ENCODE peak calls at places on chromosomes 3 and 15, in seven cellular contexts. U is GM12864, B is mucosa of descending colon, D is osteocyte, I is astrocyte of the spinal cord, H is H9, Z is GM13977. N is an unnamed sample.

GRCh38 chr15:67329984-67330733 is 75.6 kb downstream of the IQCH start:
- DNase-seq in H (no peak), D (no peak), Z (no peak), B (no peak), I (no peak), U (no peak), N (no peak)

GRCh38 chr15:73826711-73827243 is 46.6 kb upstream of the TBC1D21 start:
- DNase-seq in Z (no peak), I (no peak), B (no peak), H (no peak), D (no peak), U (no peak), N (no peak)

GRCh38 chr3:62323241-62323640 is 50.1 kb downstream of the FEZF2 start:
- DNase-seq in U (no peak), Z (no peak), H (no peak), I (no peak), B (no peak), D (no peak), N (no peak)

GRCh38 chr3:100737334-100737733 is 28.0 kb downstream of the TFG start:
- DNase-seq in Z (no peak), I (peak), D (no peak), U (no peak), H (no peak), B (no peak), N (no peak)

GRCh38 chr3:194140520-194141414 is 4.8 kb downstream of the HES1 start:
- DNase-seq in H (peak), I (peak), B (peak), D (peak), U (no peak), Z (peak), N (peak)

GRCh38 chr15:95325763-95326688 is 1004.5 kb upstream of the NR2F2 start:
- DNase-seq in U (no peak), Z (no peak), I (peak), D (no peak), H (no peak), B (no peak), N (no peak)

GRCh38 chr3:189734061-189734460 is 102.9 kb downstream of the TP63 start:
- DNase-seq in I (no peak), H (no peak), D (no peak), Z (no peak), U (no peak), B (no peak), N (no peak)

GRCh38 chr15:38864827-38865604 is 300.4 kb upstream of the RASGRP1 start:
- DNase-seq in H (no peak), Z (no peak), B (no peak), U (no peak), D (peak), I (peak), N (no peak)

GRCh38 chr3:179956416-179956830 is 80.3 kb downstream of the PEX5L start:
- DNase-seq in Z (no peak), H (no peak), B (no peak), I (peak), D (no peak), U (peak), N (no peak)

GRCh38 chr15:52252781-52253180 is 42.8 kb downstream of the MYO5C start:
- DNase-seq in I (peak), U (no peak), H (no peak), D (no peak), Z (no peak), B (no peak), N (no peak)

GRCh38 chr15:67836134-67836455 is 3.8 kb downstream of the RNU6-1 start:
- DNase-seq in Z (peak), I (no peak), B (no peak), D (no peak), H (no peak), U (no peak), N (no peak)

GRCh38 chr15:65759441-65759840 is 32.7 kb downstream of the DENND4A start:
- DNase-seq in D (no peak), U (no peak), H (no peak), B (no peak), Z (no peak), I (no peak), N (no peak)

GRCh38 chr15:42903388-42904324 is 16.9 kb downstream of the TTBK2 start:
- DNase-seq in D (no peak), Z (no peak), U (no peak), I (no peak), H (no peak), B (no peak), N (no peak)

GRCh38 chr15:58840048-58840447 is 68.9 kb downstream of the MINDY2 start:
- DNase-seq in Z (no peak), H (no peak), U (no peak), I (no peak), D (no peak), B (no peak), N (no peak)

GRCh38 chr3:134194247-134194646 is 56.4 kb downstream of the RYK start:
- DNase-seq in Z (no peak), H (no peak), B (no peak), I (no peak), U (no peak), D (no peak), N (no peak)

GRCh38 chr15:68833734-68834334 is 13.1 kb upstream of the ANP32A start:
- DNase-seq in H (no peak), B (no peak), D (no peak), Z (no peak), U (no peak), I (no peak), N (no peak)

GRCh38 chr3:196178993-196179379 is 32.2 kb downstream of the ZDHHC19 start:
- DNase-seq in U (no peak), B (no peak), I (no peak), D (no peak), H (no peak), Z (no peak), N (no peak)

GRCh38 chr3:141056716-141057115 is 5.6 kb downstream of the SPSB4 start:
- DNase-seq in B (no peak), D (peak), I (no peak), Z (no peak), U (no peak), H (no peak), N (no peak)

GRCh38 chr3:141276398-141276797 is 44.8 kb downstream of the PXYLP1 start:
- DNase-seq in I (no peak), D (no peak), Z (no peak), U (no peak), H (no peak), B (no peak), N (no peak)

GRCh38 chr3:144660097-144660496 is 688.5 kb downstream of the DIPK2A start:
- DNase-seq in U (no peak), Z (no peak), I (no peak), D (no peak), H (no peak), B (no peak), N (no peak)

GRCh38 chr3:50806806-50807205 is 132.1 kb downstream of the DOCK3 start:
- DNase-seq in H (peak), B (no peak), U (no peak), I (no peak), Z (no peak), D (no peak), N (no peak)

GRCh38 chr3:14863324-14864100 is 44.8 kb downstream of the FGD5 start:
- DNase-seq in D (no peak), B (no peak), Z (no peak), H (peak), U (no peak), I (no peak), N (no peak)

GRCh38 chr15:89358755-89359439 is 24.3 kb upstream of the POLG start:
- DNase-seq in D (peak), Z (peak), U (peak), I (peak), B (peak), H (peak), N (peak)

GRCh38 chr3:170054204-170054603 is 16.4 kb downstream of the GPR160 start:
- DNase-seq in Z (no peak), I (no peak), B (no peak), H (no peak), U (no peak), D (no peak), N (no peak)
- TF ChIP-seq CTCF in Z (peak), I (peak), B (no peak), H (peak), U (peak), D (peak), N (no peak)

GRCh38 chr3:126517986-126518778 is 609 bp upstream of the UROC1 start:
- DNase-seq in B (no peak), D (no peak), U (no peak), I (no peak), Z (no peak), H (no peak), N (no peak)

GRCh38 chr3:126517291-126517951 is at the start of gene UROC1:
- DNase-seq in Z (no peak), I (no peak), B (no peak), U (no peak), H (no peak), D (no peak), N (no peak)

GRCh38 chr3:126518779-126519177 is 1.2 kb upstream of the UROC1 start:
- DNase-seq in U (no peak), D (no peak), Z (no peak), H (no peak), B (no peak), I (no peak), N (no peak)

GRCh38 chr3:126521122-126521891 is 2.6 kb upstream of the CHST13 start:
- DNase-seq in Z (no peak), I (no peak), U (no peak), D (no peak), H (no peak), B (no peak), N (no peak)

GRCh38 chr3:126519506-126520455 is 2.2 kb upstream of the UROC1 start:
- DNase-seq in H (no peak), B (no peak), Z (no peak), U (no peak), I (no peak), D (no peak), N (no peak)
- TF ChIP-seq CTCF in H (no peak), B (no peak), Z (no peak), U (no peak), I (no peak), D (no peak), N (no peak)

GRCh38 chr15:85314139-85314538 is 66.3 kb upstream of the AKAP13 start:
- DNase-seq in B (no peak), I (peak), D (no peak), U (no peak), Z (no peak), H (no peak), N (no peak)

GRCh38 chr15:85314653-85315052 is 65.8 kb upstream of the AKAP13 start:
- DNase-seq in I (no peak), Z (no peak), D (no peak), U (no peak), B (no peak), H (no peak), N (no peak)

GRCh38 chr15:85316244-85316934 is 64.0 kb upstream of the AKAP13 start:
- DNase-seq in U (no peak), D (no peak), B (no peak), Z (no peak), H (no peak), I (peak), N (no peak)

GRCh38 chr15:85318732-85319076 is 61.7 kb upstream of the AKAP13 start:
- DNase-seq in I (no peak), H (no peak), D (no peak), Z (no peak), B (no peak), U (no peak), N (no peak)

DNA sequence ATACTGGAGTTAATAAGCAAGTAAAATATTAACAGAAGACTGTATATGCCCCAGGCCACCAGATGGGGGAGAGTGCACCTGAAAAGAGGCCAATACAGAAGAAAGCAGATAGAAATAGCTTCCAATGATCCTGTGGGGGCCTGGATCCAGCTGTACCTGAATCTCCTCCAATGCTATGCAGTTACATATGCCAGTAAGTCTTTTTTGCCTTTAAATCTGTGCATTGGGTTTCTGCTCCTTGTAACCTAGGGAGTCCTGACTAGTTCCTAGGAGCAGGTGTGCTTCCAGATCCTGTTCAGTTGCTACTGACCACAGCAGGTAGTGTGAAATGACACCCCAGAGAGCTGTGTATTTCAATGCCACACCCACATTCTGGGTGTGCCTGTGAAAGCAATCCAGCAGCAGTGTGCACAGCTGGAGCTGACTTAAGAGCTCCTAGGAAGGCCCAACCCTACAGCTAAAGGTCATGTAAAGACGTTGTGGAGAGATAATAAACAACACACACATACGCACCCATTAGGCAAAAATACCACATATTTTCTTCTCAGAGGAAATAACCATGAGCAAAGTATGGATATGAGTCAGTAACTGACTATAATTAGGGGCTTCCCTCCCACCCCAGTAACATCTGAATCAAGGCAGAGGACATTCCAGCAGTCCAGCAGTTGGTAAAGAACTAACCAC is 62.2 kb upstream of the AKAP13 start:
- DNase-seq in Z (peak), H (no peak), B (peak), D (no peak), I (peak), U (peak), N (no peak)
- TF ChIP-seq CTCF in Z (no peak), H (peak), B (no peak), D (peak), I (peak), U (peak), N (no peak)

GRCh38 chr3:37130984-37131975 is 43.1 kb downstream of the LRRFIP2 start:
- DNase-seq in U (no peak), H (no peak), Z (no peak), B (no peak), D (no peak), I (peak), N (no peak)
- TF ChIP-seq CTCF in U (no peak), H (no peak), Z (no peak), B (no peak), D (no peak), I (no peak), N (no peak)

GRCh38 chr3:148309390-148310035 is 388.2 kb upstream of the AGTR1 start:
- DNase-seq in B (no peak), Z (peak), U (peak), D (no peak), I (peak), H (peak), N (no peak)
- TF ChIP-seq CTCF in B (no peak), Z (peak), U (peak), D (peak), I (peak), H (peak), N (no peak)

DNA sequence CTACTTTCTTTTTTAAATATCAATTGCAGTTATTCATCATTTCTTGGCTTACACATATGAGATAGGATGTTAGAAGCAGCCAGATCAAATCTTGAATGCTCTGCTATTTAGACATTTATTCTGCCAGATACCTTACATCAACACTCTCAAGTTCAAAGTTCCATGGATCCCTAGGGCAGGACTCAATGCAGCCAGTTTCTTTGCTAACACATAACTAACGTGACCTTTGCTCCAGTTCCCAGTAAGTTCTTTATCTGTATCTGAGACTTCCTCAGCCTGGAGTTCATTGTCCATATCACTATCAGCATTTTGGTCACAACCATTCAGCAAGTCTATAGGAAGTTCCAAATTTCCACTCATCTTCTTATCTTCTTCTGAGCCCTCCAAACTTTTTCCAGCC is 939.9 kb downstream of the VGLL3 start:
- DNase-seq in H (no peak), U (no peak), Z (no peak), I (no peak), D (no peak), B (no peak), N (no peak)
- TF ChIP-seq CTCF in H (no peak), U (no peak), Z (no peak), I (no peak), D (no peak), B (no peak), N (no peak)

N was measured in natural killer cell.